ENCODE peak calls at places on chromosomes 4 and X, in eight cellular contexts. J is IMR-90, U is neuronal stem cell, N is NT2/D1, W is endodermal cell, L is K562, B is colonic mucosa, C is mesendoderm. Z is an unnamed sample. For H3K36me3, the result is how much of the 10 kb centered on the place peaks cover.

GRCh38 chr4:105569014-105569850 is 16.8 kb downstream of the ARHGEF38 start:
- DNase-seq in J (no peak), U (no peak), N (no peak), W (no peak), L (no peak), B (no peak), C (no peak), Z (peak)

GRCh38 chrX:151505796-151506195 is 57.7 kb upstream of the PASD1 start:
- DNase-seq in J (no peak), U (no peak), N (no peak), W (peak), L (peak), B (no peak), C (peak), Z (peak)

GRCh38 chr4:166078956-166079355 is 205.9 kb downstream of the TLL1 start:
- DNase-seq in J (no peak), U (no peak), N (no peak), W (peak), L (no peak), B (no peak), C (peak), Z (peak)

GRCh38 chrX:43633757-43634156 is 22.3 kb upstream of the MAOA start:
- DNase-seq in J (no peak), U (no peak), N (no peak), W (no peak), L (no peak), B (no peak), C (no peak), Z (peak)

GRCh38 chr4:13627606-13628301 is at the start of gene BOD1L1:
- DNase-seq in J (peak), U (peak), N (peak), W (peak), L (peak), B (peak), C (peak), Z (peak)

GRCh38 chrX:34300871-34301270 is 168.8 kb upstream of the FAM47A start:
- DNase-seq in J (peak), U (peak), N (peak), W (peak), L (peak), B (peak), C (peak), Z (peak)

GRCh38 chr4:73222466-73223257 is 35.9 kb downstream of the ANKRD17 start:
- DNase-seq in J (peak), U (peak), N (peak), W (peak), L (peak), B (peak), C (peak), Z (peak)

GRCh38 chr4:138838251-138838650 is 177.3 kb upstream of the NOCT start:
- DNase-seq in J (no peak), U (no peak), N (no peak), W (no peak), L (no peak), B (no peak), C (no peak), Z (no peak)

GRCh38 chr4:86233681-86234080 is 126.2 kb downstream of the MAPK10 start:
- DNase-seq in J (peak), U (no peak), N (no peak), W (no peak), L (no peak), B (no peak), C (peak), Z (peak)

GRCh38 chrX:5051831-5052491 is 1176.7 kb downstream of the NLGN4X start:
- DNase-seq in J (no peak), U (no peak), N (no peak), W (peak), L (no peak), B (peak), C (peak), Z (peak)

GRCh38 chr4:156686120-156686519 is 285.5 kb downstream of the PDGFC start:
- DNase-seq in J (peak), U (no peak), N (no peak), W (no peak), L (no peak), B (no peak), C (no peak), Z (peak)

GRCh38 chr4:48015678-48016077 is 803 bp downstream of the CNGA1 start:
- DNase-seq in J (no peak), U (no peak), N (no peak), W (no peak), L (no peak), B (no peak), C (no peak), Z (no peak)

GRCh38 chrX:56219702-56220101 is 12.5 kb upstream of the KLF8 start:
- DNase-seq in J (no peak), U (no peak), N (no peak), W (no peak), L (no peak), B (no peak), C (peak), Z (no peak)

GRCh38 chr4:78688385-78688784 is 87.8 kb upstream of the BMP2K start:
- DNase-seq in J (no peak), U (no peak), N (no peak), W (no peak), L (no peak), B (no peak), C (no peak), Z (peak)

GRCh38 chr4:95637047-95637600 is 88.4 kb upstream of the UNC5C start:
- DNase-seq in J (no peak), U (peak), N (no peak), W (no peak), L (no peak), B (no peak), C (peak), Z (peak)

GRCh38 chrX:69503835-69504625 is at the start of gene NALF2:
- DNase-seq in J (peak), U (peak), N (peak), W (peak), L (peak), B (peak), C (peak), Z (peak)

GRCh38 chr4:24137963-24138601 is 248.2 kb upstream of the PPARGC1A start:
- DNase-seq in J (no peak), U (no peak), N (no peak), W (no peak), L (no peak), B (peak), C (no peak), Z (no peak)

GRCh38 chr4:24364249-24364648 is 220.1 kb downstream of the DHX15 start:
- DNase-seq in J (no peak), U (no peak), N (no peak), W (no peak), L (no peak), B (no peak), C (no peak), Z (no peak)

GRCh38 chrX:46169808-46170207 is 375.4 kb downstream of the ZNF674 start:
- DNase-seq in J (no peak), U (no peak), N (no peak), W (no peak), L (no peak), B (no peak), C (no peak), Z (peak)

GRCh38 chr4:17587094-17587822 is 10.3 kb downstream of the LAP3 start:
- DNase-seq in J (no peak), U (no peak), N (no peak), W (no peak), L (no peak), B (no peak), C (peak), Z (no peak)

GRCh38 chr4:17584502-17585213 is 7.7 kb downstream of the LAP3 start:
- DNase-seq in J (no peak), U (no peak), N (peak), W (no peak), L (no peak), B (no peak), C (no peak), Z (no peak)

GRCh38 chr4:17589355-17589754 is 12.4 kb downstream of the LAP3 start:
- DNase-seq in J (no peak), U (no peak), N (no peak), W (no peak), L (no peak), B (no peak), C (no peak), Z (no peak)

GRCh38 chr4:17580969-17581368 is 4.0 kb downstream of the LAP3 start:
- DNase-seq in J (peak), U (no peak), N (no peak), W (no peak), L (no peak), B (no peak), C (no peak), Z (peak)

GRCh38 chr4:17583944-17584343 is 6.9 kb downstream of the LAP3 start:
- DNase-seq in J (no peak), U (no peak), N (no peak), W (no peak), L (no peak), B (no peak), C (no peak), Z (no peak)
- H3K36me3 ChIP-seq in J (under half), U (half or more), N (half or more), W (half or more), L (half or more), B (under half), C (under half), Z (under half)

GRCh38 chr4:159227984-159228383 is 125.1 kb downstream of the RAPGEF2 start:
- DNase-seq in J (peak), U (peak), N (no peak), W (peak), L (no peak), B (peak), C (peak), Z (peak)
- H3K9ac ChIP-seq in J (peak), U (no peak), N (no peak), W (peak), L (no peak), B (peak), C (no peak), Z (peak)

DNA sequence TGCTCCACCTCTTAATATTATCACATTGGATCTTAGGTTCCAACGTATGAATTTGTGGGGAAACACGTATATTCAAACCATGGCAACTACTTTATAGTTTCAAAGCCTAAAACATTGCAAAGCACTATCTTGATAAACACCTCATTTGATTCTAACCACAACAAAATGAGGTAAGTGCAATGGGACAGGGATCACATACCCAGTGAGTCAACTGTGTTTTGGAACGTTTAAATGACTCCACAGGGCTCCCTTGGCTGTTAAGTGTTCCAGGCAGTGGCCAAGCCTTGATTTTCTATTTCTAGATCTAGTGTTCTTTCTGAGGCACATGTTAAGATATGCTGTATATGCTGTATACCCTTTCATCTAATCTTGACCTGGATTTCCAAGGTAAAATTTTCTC is 54.5 kb upstream of the C1QTNF7 start:
- DNase-seq in J (peak), U (no peak), N (no peak), W (no peak), L (no peak), B (no peak), C (no peak), Z (no peak)
- H3K36me3 ChIP-seq in J (under half), U (under half), N (under half), W (under half), L (under half), B (under half), C (under half), Z (under half)

DNA sequence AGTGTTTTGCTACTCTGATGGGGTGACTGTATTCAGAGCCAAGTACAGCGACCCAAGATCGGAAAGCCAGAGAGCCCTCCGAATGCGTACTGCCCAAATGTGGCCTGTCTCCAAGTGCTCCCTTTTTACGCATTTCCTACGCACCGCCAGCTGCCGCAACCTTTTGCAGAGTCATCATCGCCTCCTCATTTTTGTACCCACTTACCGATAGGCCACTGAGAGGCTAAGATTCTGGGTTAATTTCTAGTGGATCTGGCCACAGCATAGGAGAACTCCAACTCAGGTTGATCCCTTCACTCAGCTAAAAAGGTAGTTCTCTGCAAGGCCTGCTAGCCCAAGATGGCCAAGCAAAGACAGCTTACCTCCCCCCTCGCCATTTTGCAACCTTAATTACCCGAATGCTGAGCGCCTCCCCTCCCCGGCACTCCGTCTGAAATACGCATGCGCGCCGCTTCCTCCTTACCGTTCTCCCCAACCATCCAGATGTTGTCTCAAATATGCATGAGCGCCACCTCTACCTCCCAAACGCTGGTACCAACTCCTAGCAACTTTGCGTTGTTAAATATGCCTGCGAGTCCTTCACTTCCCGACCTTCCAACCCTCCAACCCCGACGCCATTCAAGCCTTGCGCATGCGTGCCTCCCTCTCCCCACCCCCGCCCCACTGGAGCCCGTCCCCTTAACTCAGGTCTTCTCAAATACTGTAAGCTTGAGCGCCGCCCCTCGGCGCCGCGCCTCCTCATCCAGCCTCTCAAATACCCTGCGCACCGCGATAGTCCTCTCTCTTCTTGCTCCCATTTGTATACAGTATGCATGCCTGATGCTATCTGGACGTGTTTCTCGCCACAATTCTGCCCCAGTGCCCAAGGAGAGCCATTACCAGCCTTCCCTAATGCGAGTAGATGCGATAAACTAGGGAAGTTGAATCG is 11.8 kb upstream of the ZCCHC13 start:
- DNase-seq in J (peak), U (peak), N (peak), W (peak), L (peak), B (peak), C (peak), Z (peak)
- H3K9ac ChIP-seq in J (peak), U (peak), N (peak), W (peak), L (peak), B (peak), C (peak), Z (peak)

GRCh38 chr4:54731552-54731951 is 73.8 kb downstream of the KIT start:
- DNase-seq in J (no peak), U (no peak), N (no peak), W (no peak), L (no peak), B (no peak), C (no peak), Z (no peak)
- H3K36me3 ChIP-seq in J (under half), U (under half), N (under half), W (half or more), L (under half), B (under half), C (under half), Z (under half)

GRCh38 chr4:144650311-144650820 is 4.4 kb downstream of the HHIP start:
- DNase-seq in J (no peak), U (no peak), N (no peak), W (no peak), L (no peak), B (no peak), C (no peak), Z (no peak)
- H3K9ac ChIP-seq in J (no peak), U (no peak), N (no peak), W (no peak), L (no peak), B (no peak), C (no peak), Z (no peak)

DNA sequence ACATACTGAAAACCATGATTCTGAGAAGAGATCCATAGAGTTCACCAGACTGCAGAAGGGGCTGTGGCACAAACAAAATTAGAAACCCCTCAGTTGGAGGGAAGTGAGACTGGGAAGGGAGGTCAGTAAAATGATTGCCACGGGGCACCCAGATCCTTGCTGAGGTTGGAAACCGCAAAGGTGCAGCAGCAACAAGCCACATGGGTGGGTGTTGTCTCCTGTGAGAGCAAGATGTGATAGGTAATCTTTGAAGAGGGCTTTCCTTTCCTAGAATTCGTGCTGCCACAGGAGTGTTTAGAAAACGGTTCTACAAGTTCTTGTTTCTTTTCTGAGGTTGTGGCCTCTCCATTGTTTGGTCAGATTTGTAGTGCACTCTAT is 85.5 kb downstream of the NFKB1 start:
- DNase-seq in J (no peak), U (no peak), N (no peak), W (no peak), L (no peak), B (no peak), C (no peak), Z (no peak)
- H3K36me3 ChIP-seq in J (under half), U (under half), N (under half), W (under half), L (under half), B (under half), C (under half), Z (under half)

DNA sequence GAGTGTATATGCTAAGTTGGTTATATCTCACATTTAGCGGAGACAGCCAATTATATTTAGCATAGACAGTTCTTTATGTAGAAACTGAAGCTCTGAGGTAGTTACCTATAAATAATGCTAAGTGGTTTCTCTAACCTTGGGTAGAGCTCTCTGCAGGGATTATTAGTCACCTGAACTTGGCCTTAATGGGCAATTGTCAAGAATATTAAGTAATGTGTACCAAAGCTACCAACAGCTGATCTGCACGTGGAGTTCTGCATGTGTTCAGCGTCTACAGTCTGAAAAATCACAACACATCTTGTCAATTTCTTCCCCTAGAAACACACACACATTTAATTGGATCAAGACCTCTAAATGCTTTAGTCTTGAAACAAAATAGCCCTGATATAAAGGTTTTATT is 740.6 kb upstream of the FAM241A start:
- DNase-seq in J (no peak), U (no peak), N (no peak), W (no peak), L (no peak), B (no peak), C (no peak), Z (no peak)
- H3K9ac ChIP-seq in J (no peak), U (no peak), N (no peak), W (no peak), L (no peak), B (no peak), C (no peak), Z (no peak)